ENCODE peak calls at places on chromosomes 3 and 15, in five cellular contexts. H, A, U, C and K are unnamed samples.

GRCh38 chr3:169060037-169060436 is 603.5 kb downstream of the MECOM start:
- DNase-seq in H (peak; percentile 62), U (no peak), C (no peak), A (no peak), K (no peak)

GRCh38 chr15:58758141-58758540 is 8.6 kb upstream of the ADAM10 start:
- DNase-seq in H (no peak), U (no peak), C (no peak), A (no peak), K (no peak)

GRCh38 chr3:139935866-139936817 is 1.2 kb downstream of the CLSTN2 start:
- DNase-seq in C (no peak), U (no peak), H (no peak), A (no peak), K (peak; percentile 44)

GRCh38 chr3:46903341-46904302 is 26.1 kb downstream of the PTH1R start:
- DNase-seq in U (no peak), A (no peak), C (no peak), H (peak; percentile 88), K (no peak)

GRCh38 chr3:23239181-23240068 is 36.3 kb downstream of the UBE2E2 start:
- DNase-seq in A (no peak), C (no peak), H (no peak), U (no peak), K (no peak)

GRCh38 chr15:22811640-22812039 is 25.2 kb downstream of the NIPA1 start:
- DNase-seq in A (peak; percentile 18), U (no peak), C (no peak), H (no peak), K (peak; percentile 64)

GRCh38 chr3:178231645-178232044 is 304.6 kb upstream of the KCNMB2 start:
- DNase-seq in A (no peak), C (no peak), H (no peak), U (no peak), K (no peak)

GRCh38 chr3:13580256-13581023 is 31.5 kb downstream of the FBLN2 start:
- DNase-seq in U (no peak), A (no peak), H (no peak), C (no peak), K (no peak)

GRCh38 chr15:75353604-75354003 is 6.8 kb downstream of the NEIL1 start:
- DNase-seq in A (no peak), H (no peak), U (no peak), C (no peak), K (no peak)

GRCh38 chr15:90471769-90472168 is 58.0 kb upstream of the CRTC3 start:
- DNase-seq in U (no peak), C (no peak), H (no peak), A (no peak), K (peak; percentile 2)

GRCh38 chr15:38536201-38536676 is 28.4 kb downstream of the RASGRP1 start:
- DNase-seq in C (peak; percentile 37), A (peak; percentile 2), H (no peak), U (no peak), K (no peak)

GRCh38 chr3:46699846-46700523 is 1.2 kb upstream of the TMIE start:
- DNase-seq in U (no peak), C (no peak), A (no peak), H (no peak), K (no peak)

GRCh38 chr15:80861776-80862175 is 82.6 kb downstream of the CEMIP start:
- DNase-seq in U (no peak), A (peak; percentile 22), H (peak; percentile 23), C (no peak), K (no peak)

GRCh38 chr3:107543666-107544065 is 20.9 kb downstream of the BBX start:
- DNase-seq in H (no peak), A (no peak), U (no peak), C (no peak), K (no peak)